ENCODE peak calls at places on chromosomes 3 and 15, in seven cellular contexts. G is activated T-cell treated with anti-CD3 and anti-CD28 coated beads for 1 hour, U is fibroblast of lung, Y is neural crest cell, V is NAMALWA, T is GM03348, K is T-helper 9 cell. C is an unnamed sample.

GRCh38 chr3:123791898-123792297 is 92.2 kb downstream of the MYLK start:
- DNase-seq in G (no peak), U (peak), Y (no peak), V (no peak), T (no peak), K (no peak), C (no peak)

GRCh38 chr3:142929109-142929508 is 34.4 kb downstream of the PAQR9 start:
- DNase-seq in G (no peak), U (peak), Y (no peak), V (peak), T (peak), K (no peak), C (no peak)

GRCh38 chr3:161559177-161559998 is 62.8 kb downstream of the OTOL1 start:
- DNase-seq in G (no peak), U (peak), Y (peak), V (peak), T (peak), K (no peak), C (peak)

GRCh38 chr15:52653451-52653964 is 25.7 kb downstream of the ATOSA start:
- DNase-seq in G (no peak), U (peak), Y (no peak), V (no peak), T (peak), K (no peak), C (no peak)

GRCh38 chr3:76949033-76949432 is 90.9 kb upstream of the ROBO2 start:
- DNase-seq in G (no peak), U (no peak), Y (no peak), V (no peak), T (no peak), K (no peak), C (no peak)

GRCh38 chr3:35505181-35505580 is 134.1 kb upstream of the ARPP21 start:
- DNase-seq in G (no peak), U (no peak), Y (peak), V (no peak), T (no peak), K (no peak), C (no peak)

GRCh38 chr15:76058714-76059319 is 968 bp upstream of the TMEM266 start:
- DNase-seq in G (no peak), U (peak), Y (peak), V (peak), T (no peak), K (no peak), C (no peak)

GRCh38 chr15:70156781-70157261 is 59.1 kb upstream of the TLE3 start:
- DNase-seq in G (no peak), U (peak), Y (no peak), V (no peak), T (peak), K (no peak), C (peak)

GRCh38 chr15:57611938-57612337 is 20.2 kb downstream of the MYZAP start:
- DNase-seq in G (no peak), U (no peak), Y (no peak), V (no peak), T (peak), K (no peak), C (no peak)

GRCh38 chr3:3531476-3531875 is 267.8 kb upstream of the LRRN1 start:
- DNase-seq in G (no peak), U (peak), Y (no peak), V (no peak), T (no peak), K (no peak), C (no peak)

GRCh38 chr15:39908186-39908585 is 11.9 kb downstream of the GPR176 start:
- DNase-seq in G (no peak), U (peak), Y (no peak), V (no peak), T (peak), K (no peak), C (no peak)

GRCh38 chr15:101396484-101397261 is 92.8 kb downstream of the PCSK6 start:
- DNase-seq in G (no peak), U (no peak), Y (no peak), V (no peak), T (no peak), K (no peak), C (no peak)

GRCh38 chr3:157475921-157476395 is 27.3 kb downstream of the VEPH1 start:
- DNase-seq in G (no peak), U (peak), Y (no peak), V (no peak), T (no peak), K (no peak), C (no peak)

GRCh38 chr3:10707089-10707983 is 108.7 kb upstream of the SLC6A11 start:
- DNase-seq in G (no peak), U (no peak), Y (peak), V (no peak), T (peak), K (no peak), C (no peak)

GRCh38 chr3:98814799-98815450 is 51.8 kb downstream of the ST3GAL6 start:
- DNase-seq in G (no peak), U (peak), Y (no peak), V (no peak), T (peak), K (no peak), C (no peak)

GRCh38 chr15:57873564-57874209 is 167.2 kb downstream of the POLR2M start:
- DNase-seq in G (no peak), U (peak), Y (no peak), V (no peak), T (peak), K (no peak), C (no peak)

GRCh38 chr3:110736332-110736731 is 335.3 kb upstream of the NECTIN3 start:
- DNase-seq in G (no peak), U (no peak), Y (no peak), V (peak), T (no peak), K (no peak), C (no peak)

GRCh38 chr3:127141921-127142730 is 50.8 kb upstream of the PRR23E start:
- DNase-seq in G (no peak), U (no peak), Y (no peak), V (no peak), T (no peak), K (no peak), C (peak)

GRCh38 chr15:38042707-38043445 is 108.4 kb downstream of the TMCO5A start:
- DNase-seq in G (no peak), U (no peak), Y (no peak), V (no peak), T (no peak), K (no peak), C (no peak)

GRCh38 chr3:76551739-76552138 is 488.2 kb upstream of the ROBO2 start:
- DNase-seq in G (no peak), U (no peak), Y (no peak), V (no peak), T (no peak), K (no peak), C (no peak)

GRCh38 chr3:187735837-187736236 is 9.4 kb downstream of the BCL6 start:
- DNase-seq in G (no peak), U (peak), Y (no peak), V (no peak), T (no peak), K (no peak), C (no peak)

GRCh38 chr3:29822051-29822450 is 541.2 kb downstream of the RBMS3 start:
- DNase-seq in G (no peak), U (peak), Y (no peak), V (peak), T (peak), K (no peak), C (no peak)

GRCh38 chr3:41362638-41363559 is 163.6 kb downstream of the CTNNB1 start:
- DNase-seq in G (no peak), U (no peak), Y (peak), V (no peak), T (peak), K (no peak), C (no peak)

GRCh38 chr3:134367869-134368750 is 6.1 kb downstream of the AMOTL2 start:
- DNase-seq in G (no peak), U (no peak), Y (no peak), V (no peak), T (no peak), K (no peak), C (no peak)

GRCh38 chr3:55704521-55704920 is 217.4 kb upstream of the WNT5A start:
- DNase-seq in G (no peak), U (peak), Y (no peak), V (no peak), T (peak), K (no peak), C (no peak)

GRCh38 chr15:61318276-61318675 is 89.2 kb upstream of the RORA start:
- DNase-seq in G (no peak), U (no peak), Y (no peak), V (no peak), T (no peak), K (no peak), C (no peak)

GRCh38 chr15:48581221-48581620 is 64.3 kb downstream of the FBN1 start:
- DNase-seq in G (no peak), U (no peak), Y (no peak), V (no peak), T (no peak), K (no peak), C (no peak)

GRCh38 chr15:39605146-39605545 is 24.3 kb downstream of the THBS1 start:
- DNase-seq in G (no peak), U (no peak), Y (no peak), V (no peak), T (no peak), K (no peak), C (no peak)

GRCh38 chr15:60006203-60006782 is 2.2 kb downstream of the FOXB1 start:
- DNase-seq in G (peak), U (peak), Y (no peak), V (no peak), T (peak), K (peak), C (no peak)

GRCh38 chr3:155457591-155457990 is 164.1 kb upstream of the STRIT1 start:
- DNase-seq in G (no peak), U (no peak), Y (no peak), V (no peak), T (no peak), K (no peak), C (no peak)

GRCh38 chr3:41095702-41096101 is 103.6 kb upstream of the CTNNB1 start:
- DNase-seq in G (no peak), U (peak), Y (no peak), V (no peak), T (no peak), K (no peak), C (no peak)

GRCh38 chr3:124986153-124987143 is 51.9 kb upstream of the MUC13 start:
- DNase-seq in G (no peak), U (peak), Y (peak), V (no peak), T (peak), K (no peak), C (peak)

GRCh38 chr3:14295777-14296176 is 106.6 kb upstream of the SLC6A6 start:
- DNase-seq in G (no peak), U (no peak), Y (no peak), V (no peak), T (no peak), K (no peak), C (no peak)

GRCh38 chr3:176262071-176262470 is 935.2 kb downstream of the TBL1XR1 start:
- DNase-seq in G (no peak), U (no peak), Y (no peak), V (no peak), T (no peak), K (no peak), C (peak)

GRCh38 chr15:53910236-53910849 is 67.9 kb upstream of the UNC13C start:
- DNase-seq in G (no peak), U (peak), Y (no peak), V (no peak), T (no peak), K (no peak), C (no peak)

GRCh38 chr15:91055548-91056331 is 33.3 kb upstream of the VPS33B start:
- DNase-seq in G (no peak), U (peak), Y (peak), V (peak), T (peak), K (no peak), C (peak)

GRCh38 chr3:157755254-157755653 is 252.0 kb upstream of the VEPH1 start:
- DNase-seq in G (no peak), U (no peak), Y (no peak), V (peak), T (no peak), K (no peak), C (no peak)

GRCh38 chr3:78976200-78976599 is 791.6 kb downstream of the ROBO1 start:
- DNase-seq in G (no peak), U (no peak), Y (no peak), V (no peak), T (no peak), K (no peak), C (no peak)

GRCh38 chr3:13016083-13016725 is 57.0 kb downstream of the IQSEC1 start:
- DNase-seq in G (peak), U (no peak), Y (no peak), V (peak), T (no peak), K (peak), C (no peak)

GRCh38 chr3:41173926-41174702 is 25.2 kb upstream of the CTNNB1 start:
- DNase-seq in G (no peak), U (no peak), Y (no peak), V (no peak), T (no peak), K (no peak), C (peak)